ENCODE peak calls at places on chromosome 9, in ten cellular contexts. S, X, U, G, Y, J, T, B, K and R are unnamed samples.

GRCh38 chr9:128216781-128217553 is 13.8 kb downstream of the DNM1 start:
- DNase-seq in S (no peak), J (no peak), G (no peak), Y (no peak), U (no peak), B (peak; percentile 24), T (no peak), K (no peak), X (no peak), R (no peak)

GRCh38 chr9:121321039-121321503 is 49.0 kb downstream of the STOM start:
- DNase-seq in X (no peak), B (no peak), U (no peak), S (no peak), Y (peak; percentile 94), T (peak; percentile 39), G (no peak), K (no peak), J (no peak), R (no peak)

GRCh38 chr9:14935917-14936316 is 25.7 kb upstream of the FREM1 start:
- DNase-seq in S (no peak), X (no peak), U (no peak), K (no peak), G (no peak), B (peak; percentile 34), T (no peak), J (no peak), Y (no peak), R (no peak)

GRCh38 chr9:32603914-32604852 is 31.2 kb upstream of the NDUFB6 start:
- DNase-seq in U (no peak), Y (peak; percentile 75), G (no peak), T (no peak), J (no peak), B (no peak), K (no peak), X (no peak), S (no peak), R (no peak)

GRCh38 chr9:79129865-79130480 is 441.8 kb upstream of the TLE4 start:
- DNase-seq in U (peak; percentile 70), X (no peak), B (peak; percentile 42), K (no peak), Y (peak; percentile 36), J (no peak), T (peak; percentile 72), G (peak; percentile 16), S (peak; percentile 22), R (peak; percentile 4)

GRCh38 chr9:78906356-78906755 is 609.4 kb downstream of the PSAT1 start:
- DNase-seq in T (no peak), G (no peak), U (no peak), S (no peak), K (no peak), B (no peak), X (no peak), Y (no peak), J (no peak), R (no peak)

GRCh38 chr9:15469406-15469805 is 41.4 kb downstream of the PSIP1 start:
- DNase-seq in G (peak; percentile 4), U (no peak), K (no peak), X (no peak), S (no peak), J (no peak), T (no peak), Y (no peak), B (no peak), R (no peak)

GRCh38 chr9:129500166-129500862 is 120.6 kb downstream of the C9orf50 start:
- DNase-seq in Y (peak; percentile 34), B (peak; percentile 73), J (no peak), T (peak; percentile 67), X (no peak), G (peak; percentile 82), K (peak; percentile 65), U (peak; percentile 28), S (no peak), R (no peak)

GRCh38 chr9:73152445-73152844 is 780 bp downstream of the ANXA1 start:
- DNase-seq in S (no peak), U (no peak), Y (peak; percentile 79), T (peak; percentile 65), J (no peak), B (no peak), G (peak; percentile 77), X (no peak), K (no peak), R (no peak)

GRCh38 chr9:5817776-5818336 is 15.1 kb downstream of the ERMP1 start:
- DNase-seq in B (no peak), T (peak; percentile 41), X (no peak), S (no peak), Y (peak; percentile 64), J (no peak), G (peak; percentile 88), U (no peak), K (no peak), R (no peak)

GRCh38 chr9:112552229-112553050 is 65.8 kb downstream of the KIAA1958 start:
- DNase-seq in U (no peak), B (no peak), S (no peak), Y (no peak), X (no peak), K (no peak), G (no peak), J (no peak), T (no peak), R (no peak)

GRCh38 chr9:7246917-7247538 is 489.3 kb downstream of the KDM4C start:
- DNase-seq in G (no peak), X (no peak), T (peak; percentile 14), S (no peak), J (no peak), Y (no peak), K (no peak), B (no peak), U (no peak), R (no peak)

GRCh38 chr9:6955251-6955921 is 197.6 kb downstream of the KDM4C start:
- DNase-seq in G (peak; percentile 13), T (peak; percentile 74), K (no peak), Y (no peak), S (peak; percentile 5), U (no peak), J (no peak), X (no peak), B (no peak), R (peak; percentile 3)

GRCh38 chr9:69621735-69622460 is 50.3 kb downstream of the APBA1 start:
- DNase-seq in G (no peak), X (no peak), S (no peak), K (no peak), Y (no peak), J (no peak), T (no peak), U (no peak), B (no peak), R (no peak)

GRCh38 chr9:89436963-89437625 is 60.8 kb downstream of the SEMA4D start:
- DNase-seq in S (no peak), G (no peak), X (peak; percentile 70), Y (no peak), B (no peak), U (no peak), K (peak; percentile 83), T (no peak), J (no peak), R (peak; percentile 62)

GRCh38 chr9:110932883-110933282 is 105.4 kb downstream of the LPAR1 start:
- DNase-seq in B (no peak), X (no peak), K (no peak), G (no peak), J (no peak), S (no peak), U (no peak), T (no peak), Y (no peak), R (no peak)

GRCh38 chr9:115999498-115999897 is 154.1 kb upstream of the PAPPA start:
- DNase-seq in X (no peak), T (peak; percentile 67), Y (peak; percentile 37), J (no peak), K (no peak), G (no peak), B (no peak), U (no peak), S (no peak), R (no peak)

GRCh38 chr9:24881361-24881760 is 335.7 kb upstream of the IZUMO3 start:
- DNase-seq in J (no peak), X (no peak), U (no peak), B (no peak), S (no peak), K (no peak), T (no peak), Y (no peak), G (no peak), R (no peak)

GRCh38 chr9:88835038-88835466 is 156.2 kb upstream of the S1PR3 start:
- DNase-seq in U (no peak), S (no peak), Y (no peak), T (peak; percentile 84), K (no peak), G (no peak), X (no peak), B (no peak), J (no peak), R (no peak)

GRCh38 chr9:112774006-112774996 is 23.7 kb downstream of the SNX30 start:
- DNase-seq in B (no peak), Y (no peak), U (no peak), T (peak; percentile 32), S (no peak), K (no peak), J (no peak), X (no peak), G (no peak), R (no peak)

GRCh38 chr9:77598510-77598909 is 49.6 kb downstream of the GNA14 start:
- DNase-seq in J (peak; percentile 44), T (peak; percentile 90), B (no peak), S (peak; percentile 21), Y (no peak), G (no peak), X (no peak), U (no peak), K (no peak), R (no peak)

GRCh38 chr9:17131494-17131893 is 3.3 kb upstream of the CNTLN start:
- DNase-seq in K (no peak), U (no peak), S (no peak), Y (no peak), J (no peak), B (no peak), T (no peak), X (no peak), G (no peak), R (no peak)

GRCh38 chr9:138073408-138073807 is 195.8 kb downstream of the CACNA1B start:
- DNase-seq in G (no peak), U (no peak), S (no peak), B (peak; percentile 7), T (no peak), X (no peak), J (no peak), Y (no peak), K (no peak), R (no peak)

GRCh38 chr9:116639251-116639741 is 47.8 kb upstream of the TRIM32 start:
- DNase-seq in U (no peak), B (peak; percentile 33), X (no peak), K (no peak), Y (no peak), T (peak; percentile 33), G (no peak), J (no peak), S (no peak), R (no peak)

GRCh38 chr9:618478-618877 is 223.0 kb upstream of the DMRT1 start:
- DNase-seq in B (no peak), K (no peak), G (no peak), T (peak; percentile 67), X (no peak), Y (no peak), S (no peak), U (no peak), J (no peak), R (no peak)

GRCh38 chr9:109817146-109817845 is 37.3 kb downstream of the PALM2AKAP2 start:
- DNase-seq in J (no peak), G (peak; percentile 64), S (no peak), X (no peak), Y (peak; percentile 49), K (no peak), U (no peak), B (no peak), T (peak; percentile 30), R (no peak)

GRCh38 chr9:16202913-16203734 is 650.3 kb downstream of the CCDC171 start:
- DNase-seq in U (no peak), T (peak; percentile 95), B (no peak), G (peak; percentile 75), K (peak; percentile 49), X (no peak), S (no peak), Y (peak; percentile 86), J (no peak), R (no peak)

GRCh38 chr9:573551-574410 is 267.7 kb upstream of the DMRT1 start:
- DNase-seq in S (no peak), U (no peak), K (no peak), Y (peak; percentile 13), X (no peak), G (peak; percentile 83), B (no peak), T (peak; percentile 44), J (no peak), R (no peak)